ENCODE peak calls at places on chromosomes 4 and X, in ten cellular contexts. C, F, E, V, M, H, I, Y, O and A are unnamed samples.

GRCh38 chrX:39821709-39822095 is 276.1 kb downstream of the BCOR start:
- DNase-seq in C (no peak), F (no peak), E (no peak), V (no peak), M (no peak), H (no peak), I (no peak), Y (no peak), O (no peak), A (no peak)

GRCh38 chrX:17805120-17805519 is 56.0 kb downstream of the RAI2 start:
- DNase-seq in C (no peak), F (peak), E (no peak), V (no peak), M (no peak), H (no peak), I (no peak), Y (no peak), O (no peak), A (no peak)

GRCh38 chrX:38206542-38206941 is 14.1 kb downstream of the SRPX start:
- DNase-seq in C (no peak), F (no peak), E (no peak), V (no peak), M (peak), H (no peak), I (no peak), Y (no peak), O (peak), A (no peak)

GRCh38 chrX:44088755-44089154 is 115.6 kb upstream of the NDP start:
- DNase-seq in C (no peak), F (no peak), E (no peak), V (no peak), M (no peak), H (no peak), I (no peak), Y (no peak), O (no peak), A (no peak)

GRCh38 chr4:147638942-147639341 is 21.7 kb downstream of the TMEM184C start:
- DNase-seq in C (no peak), F (no peak), E (no peak), V (no peak), M (no peak), H (no peak), I (no peak), Y (no peak), O (peak), A (no peak)

GRCh38 chr4:7960790-7961655 is 21.4 kb upstream of the AFAP1 start:
- DNase-seq in C (peak), F (no peak), E (peak), V (no peak), M (peak), H (peak), I (peak), Y (no peak), O (peak), A (peak)

GRCh38 chr4:182968917-182969650 is 51.9 kb upstream of the DCTD start:
- DNase-seq in C (no peak), F (no peak), E (no peak), V (no peak), M (peak), H (no peak), I (no peak), Y (no peak), O (no peak), A (no peak)

GRCh38 chr4:12110607-12111006 is 681.9 kb upstream of the HS3ST1 start:
- DNase-seq in C (no peak), F (no peak), E (no peak), V (no peak), M (peak), H (no peak), I (no peak), Y (no peak), O (no peak), A (no peak)

GRCh38 chr4:40577588-40578253 is 51.9 kb downstream of the RBM47 start:
- DNase-seq in C (no peak), F (no peak), E (no peak), V (no peak), M (no peak), H (no peak), I (no peak), Y (no peak), O (peak), A (no peak)

GRCh38 chr4:71074452-71075299 is 81.2 kb downstream of the DCK start:
- DNase-seq in C (no peak), F (no peak), E (peak), V (no peak), M (no peak), H (no peak), I (peak), Y (no peak), O (no peak), A (no peak)